ENCODE peak calls at places on chromosomes 7 and 10, in five cellular contexts. M, S, X, C and P are unnamed samples. For H3K4me1, the result is how much of the 10 kb centered on the place peaks cover.

GRCh38 chr7:17679427-17679826 is 260.9 kb downstream of the SNX13 start:
- DNase-seq in M (no peak), X (no peak), S (peak), C (peak), P (no peak)

GRCh38 chr7:52747817-52748216 is 287.6 kb upstream of the POM121L12 start:
- DNase-seq in C (no peak), S (no peak), X (no peak), M (no peak), P (no peak)

GRCh38 chr7:117251687-117252086 is 71.2 kb downstream of the WNT2 start:
- DNase-seq in S (no peak), X (no peak), M (no peak), C (no peak), P (no peak)

GRCh38 chr7:143279186-143280098 is 5.3 kb upstream of the TMEM139 start:
- DNase-seq in S (no peak), M (no peak), X (no peak), C (peak), P (peak)

GRCh38 chr10:90227259-90227658 is 525.9 kb downstream of the KIF20B start:
- DNase-seq in X (peak), C (no peak), S (no peak), M (no peak), P (no peak)

GRCh38 chr10:6154566-6154965 is 48.2 kb upstream of the PFKFB3 start:
- DNase-seq in C (no peak), S (no peak), M (no peak), X (no peak), P (no peak)

GRCh38 chr7:112868609-112869008 is 78.4 kb upstream of the TMEM168 start:
- DNase-seq in C (no peak), S (no peak), X (no peak), M (no peak), P (no peak)

GRCh38 chr10:62024026-62024701 is 122.7 kb downstream of the ARID5B start:
- DNase-seq in C (no peak), S (no peak), M (no peak), X (no peak), P (no peak)

GRCh38 chr7:16851829-16852228 is 30.0 kb downstream of the AGR3 start:
- DNase-seq in S (no peak), X (no peak), C (peak), M (peak), P (no peak)

GRCh38 chr10:45001382-45002148 is 842 bp downstream of the ZNF22 start:
- DNase-seq in S (peak), C (peak), M (peak), X (peak), P (peak)

GRCh38 chr7:47572101-47572460 is 9.8 kb downstream of the TNS3 start:
- DNase-seq in C (no peak), M (peak), X (no peak), S (no peak), P (no peak)

GRCh38 chr7:39621261-39621660 is 2.1 kb upstream of the RALA start:
- DNase-seq in C (no peak), S (no peak), M (no peak), X (no peak), P (no peak)

GRCh38 chr7:73831656-73832579 is 1.1 kb downstream of the CLDN4 start:
- DNase-seq in C (peak), M (peak), X (no peak), S (no peak), P (peak)

GRCh38 chr7:95478139-95479037 is 7.4 kb upstream of the ASB4 start:
- DNase-seq in X (no peak), C (peak), M (peak), S (no peak), P (peak)

GRCh38 chr10:53716156-53716555 is 943.6 kb upstream of the MBL2 start:
- DNase-seq in C (no peak), X (no peak), M (no peak), S (no peak), P (no peak)

GRCh38 chr7:5557920-5558401 is 134.3 kb upstream of the TNRC18 start:
- DNase-seq in X (no peak), C (peak), M (peak), S (peak), P (no peak)

GRCh38 chr7:112205348-112206237 is 606 bp downstream of the DOCK4 start:
- DNase-seq in S (peak), M (peak), C (peak), X (peak), P (peak)

GRCh38 chr10:3825244-3825643 is 40.2 kb upstream of the KLF6 start:
- DNase-seq in C (peak), S (peak), M (no peak), X (no peak), P (peak)

GRCh38 chr10:12587408-12587807 is 238.1 kb downstream of the CAMK1D start:
- DNase-seq in X (no peak), C (no peak), S (no peak), M (no peak), P (no peak)

GRCh38 chr10:77849039-77849664 is 77.4 kb downstream of the DLG5 start:
- DNase-seq in M (no peak), X (no peak), C (no peak), S (no peak), P (peak)

GRCh38 chr7:106756884-106757283 is 95.9 kb upstream of the CCDC71L start:
- DNase-seq in X (no peak), M (no peak), C (no peak), S (no peak), P (no peak)

GRCh38 chr10:33735463-33735862 is 401.0 kb upstream of the NRP1 start:
- DNase-seq in M (no peak), S (no peak), C (no peak), X (no peak), P (no peak)

GRCh38 chr7:43585521-43585920 is 2.6 kb downstream of the STK17A start:
- DNase-seq in M (no peak), X (no peak), S (no peak), C (no peak), P (no peak)

GRCh38 chr7:37352251-37352650 is 96.4 kb downstream of the ELMO1 start:
- DNase-seq in X (no peak), C (no peak), S (no peak), M (no peak), P (no peak)

GRCh38 chr7:37353949-37354660 is 94.6 kb downstream of the ELMO1 start:
- DNase-seq in X (no peak), C (no peak), S (no peak), M (no peak), P (no peak)

GRCh38 chr7:37357277-37357996 is 91.2 kb downstream of the ELMO1 start:
- DNase-seq in C (no peak), M (no peak), S (no peak), X (no peak), P (no peak)

GRCh38 chr7:37352974-37353948 is 95.4 kb downstream of the ELMO1 start:
- DNase-seq in S (no peak), X (peak), C (peak), M (peak), P (peak)

DNA sequence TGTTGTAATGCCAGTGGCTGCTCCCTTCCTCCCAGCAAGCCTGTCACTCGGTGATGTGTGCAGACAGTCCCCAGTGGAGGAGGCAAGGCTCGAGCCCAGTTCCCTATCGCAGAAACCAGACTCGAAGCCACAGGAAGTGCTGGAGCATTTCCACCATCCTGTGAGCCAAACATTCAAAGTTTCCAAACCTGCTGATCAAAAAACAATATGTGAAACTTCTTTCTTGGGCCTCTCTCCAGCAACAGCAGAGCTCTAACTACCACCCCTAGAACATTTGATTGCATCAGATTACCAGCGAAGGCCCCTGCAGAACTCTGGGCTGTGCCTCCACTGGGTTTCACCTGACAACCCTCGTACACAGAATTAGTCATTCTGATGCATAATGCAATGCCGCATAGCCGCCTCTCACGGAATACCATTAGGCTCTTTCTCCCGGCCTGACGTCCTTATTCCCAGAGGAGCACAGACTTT is 94.0 kb downstream of the ELMO1 start:
- DNase-seq in X (no peak), M (peak), C (peak), S (peak), P (no peak)
- TF ChIP-seq CTCF in X (no peak), M (no peak), C (no peak), S (no peak), P (no peak)

GRCh38 chr7:150568714-150569113 is 1.5 kb downstream of the GIMAP4 start:
- DNase-seq in X (no peak), S (no peak), C (no peak), M (no peak), P (no peak)
- H3K4me1 ChIP-seq in X (under half), S (under half), C (under half), M (under half), P (under half)

DNA sequence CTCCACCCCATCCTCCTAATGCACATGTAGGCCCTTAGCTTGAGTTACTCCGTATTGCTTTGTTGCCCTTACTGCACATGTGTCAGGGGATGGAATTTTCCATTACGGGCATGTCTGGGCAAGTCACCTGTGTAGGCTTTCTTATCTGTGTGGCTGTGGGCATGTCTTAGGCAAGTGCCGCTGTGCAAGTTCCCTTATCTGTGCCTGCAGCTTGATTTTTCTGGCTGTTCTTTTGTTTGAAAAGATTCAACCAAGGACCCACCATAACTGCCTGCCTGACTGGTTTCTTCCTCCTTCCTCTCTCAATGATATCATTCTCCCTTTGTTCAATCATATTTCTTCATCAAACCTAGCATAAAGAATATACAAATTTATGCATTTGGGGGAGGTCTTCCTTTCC is 88.5 kb downstream of the AKR1D1 start:
- DNase-seq in M (no peak), S (no peak), X (no peak), C (no peak), P (peak)
- H3K4me3 ChIP-seq in M (no peak), S (no peak), X (no peak), C (no peak), P (no peak)

GRCh38 chr7:29309041-29309860 is 114.7 kb downstream of the CHN2 start:
- DNase-seq in S (no peak), X (peak), C (no peak), M (no peak), P (peak)
- TF ChIP-seq CTCF in S (no peak), X (peak), C (no peak), M (no peak), P (peak)

GRCh38 chr10:24157567-24157966 is 51.4 kb upstream of the KIAA1217 start:
- DNase-seq in M (no peak), X (no peak), C (no peak), S (no peak), P (no peak)
- H3K4me1 ChIP-seq in M (under half), X (under half), C (under half), S (under half), P (under half)

DNA sequence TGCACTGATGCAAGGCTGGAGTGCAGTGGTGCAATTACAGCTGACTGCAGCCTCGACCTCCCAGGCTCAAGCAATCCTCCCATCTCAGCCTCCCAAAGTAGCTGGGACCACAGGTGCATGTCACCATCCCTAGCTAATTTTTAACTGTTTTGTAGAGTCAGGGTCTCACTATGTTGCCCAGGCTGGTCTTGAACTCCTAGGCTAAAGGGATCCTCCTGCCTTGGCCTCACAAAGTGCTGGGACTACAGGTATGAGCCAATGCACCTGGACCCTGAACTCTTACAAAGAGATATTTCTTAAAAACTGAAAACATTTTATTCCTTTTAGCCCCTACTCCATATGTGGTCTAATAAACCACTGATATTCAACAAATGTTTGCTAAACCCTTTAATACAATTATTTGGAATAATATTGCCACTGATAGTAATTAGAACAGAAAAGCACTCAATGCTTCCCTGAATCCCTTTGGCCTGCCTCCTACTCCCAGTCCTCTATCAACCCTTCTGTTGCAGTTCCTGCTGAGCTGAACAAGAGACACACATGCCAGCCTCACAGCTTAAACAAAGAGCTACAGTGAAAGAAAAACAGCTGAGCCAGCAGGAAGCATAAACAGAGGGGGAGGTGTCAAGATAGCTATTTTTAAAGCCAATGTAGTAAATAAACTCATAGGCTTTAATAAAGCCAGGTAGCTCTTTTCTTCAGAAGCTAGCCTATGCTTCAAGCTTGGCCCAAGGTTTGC is 7.0 kb upstream of the GNAI1 start:
- DNase-seq in M (no peak), C (peak), X (no peak), S (no peak), P (no peak)
- H3K4me3 ChIP-seq in M (no peak), C (no peak), X (no peak), S (no peak), P (no peak)

GRCh38 chr7:26074919-26075318 is 77.1 kb upstream of the NFE2L3 start:
- DNase-seq in X (no peak), S (no peak), C (no peak), M (no peak), P (no peak)

GRCh38 chr7:26065652-26066051 is 86.3 kb upstream of the NFE2L3 start:
- DNase-seq in S (no peak), M (no peak), X (no peak), C (no peak), P (no peak)

GRCh38 chr7:26073041-26073440 is 79.0 kb upstream of the NFE2L3 start:
- DNase-seq in M (no peak), S (no peak), X (no peak), C (no peak), P (no peak)

GRCh38 chr7:26066736-26067135 is 85.3 kb upstream of the NFE2L3 start:
- DNase-seq in M (no peak), S (no peak), X (no peak), C (no peak), P (no peak)

GRCh38 chr7:26070290-26070689 is 81.7 kb upstream of the NFE2L3 start:
- DNase-seq in C (no peak), S (no peak), X (no peak), M (no peak), P (no peak)
- TF ChIP-seq CTCF in C (no peak), S (no peak), X (no peak), M (no peak), P (no peak)

DNA sequence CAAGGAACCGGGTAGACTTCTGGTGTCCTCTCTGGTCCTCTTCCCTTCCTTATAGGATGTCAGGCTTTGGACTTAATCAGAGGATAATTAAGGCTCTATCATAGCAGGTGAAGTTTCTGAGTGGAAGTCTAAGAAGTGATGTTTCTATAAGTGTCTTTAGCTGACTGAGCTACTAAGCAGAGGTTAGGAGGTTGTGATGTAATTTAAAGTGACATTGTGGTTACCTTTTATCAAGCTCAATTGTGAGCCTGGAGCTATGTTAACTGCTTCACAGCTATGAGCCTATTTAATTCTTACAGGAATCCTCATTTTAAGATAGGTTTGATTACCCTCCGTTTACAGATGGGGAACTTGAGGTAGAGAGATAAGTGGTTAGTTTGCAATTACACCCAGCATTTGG is 365.1 kb downstream of the AUTS2 start:
- DNase-seq in C (no peak), X (no peak), M (no peak), S (no peak), P (no peak)
- H3K4me1 ChIP-seq in C (under half), X (under half), M (under half), S (under half), P (under half)

GRCh38 chr7:158448701-158449100 is 138.9 kb downstream of the PTPRN2 start:
- DNase-seq in M (no peak), X (no peak), C (no peak), S (no peak), P (no peak)

GRCh38 chr7:158446281-158446680 is 141.3 kb downstream of the PTPRN2 start:
- DNase-seq in S (no peak), C (no peak), X (no peak), M (no peak), P (no peak)

GRCh38 chr7:158449266-158449665 is 138.4 kb downstream of the PTPRN2 start:
- DNase-seq in S (no peak), X (no peak), M (no peak), C (no peak), P (no peak)

GRCh38 chr7:158446706-158447105 is 140.9 kb downstream of the PTPRN2 start:
- DNase-seq in X (no peak), C (no peak), S (no peak), M (no peak), P (no peak)

DNA sequence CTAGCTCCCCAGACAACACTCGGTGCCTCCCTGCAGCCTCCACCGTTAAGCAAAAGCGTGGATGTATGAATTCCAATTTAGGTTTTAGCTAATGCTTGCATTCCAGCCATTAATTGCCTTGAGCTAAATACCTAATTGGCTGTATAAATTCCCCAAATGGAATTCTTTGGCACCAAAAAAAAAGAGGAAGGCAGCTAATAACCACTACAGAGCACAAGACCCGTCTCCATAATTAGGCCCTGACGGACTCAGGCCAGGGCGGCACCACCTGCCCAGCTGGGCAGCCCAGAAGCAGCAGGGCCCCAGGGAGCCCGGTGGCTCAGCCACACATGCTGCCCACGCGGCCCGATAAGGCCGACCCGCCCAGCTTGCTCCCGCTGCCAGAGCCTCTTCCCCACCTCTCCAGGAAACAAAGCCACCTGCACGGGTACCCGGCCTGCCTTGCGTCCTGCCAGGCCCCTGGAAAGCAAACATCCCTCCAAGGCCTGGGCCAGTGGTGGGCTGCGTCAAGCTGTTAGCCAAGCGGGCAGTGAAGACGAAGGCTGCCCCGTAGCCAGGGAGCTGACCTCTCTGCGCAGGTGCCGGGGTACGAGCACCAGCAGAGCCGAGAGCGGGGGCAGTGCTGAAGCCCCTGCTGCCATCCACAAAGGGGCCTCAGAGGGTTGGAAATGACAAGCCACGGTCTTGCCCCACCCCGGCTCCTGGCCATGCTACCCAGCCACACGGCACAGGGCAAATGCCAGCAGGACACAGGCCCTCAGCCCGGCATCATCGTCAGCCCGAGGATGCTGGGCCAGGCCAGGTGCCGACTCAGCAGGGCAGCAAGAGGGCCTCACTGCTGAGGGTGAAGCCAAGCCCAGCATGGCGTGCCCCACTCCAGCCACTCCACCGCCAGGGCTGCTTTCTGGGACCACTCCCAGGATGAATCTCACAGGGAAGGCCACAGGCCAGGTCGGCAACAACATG is 140.1 kb downstream of the PTPRN2 start:
- DNase-seq in M (no peak), X (no peak), S (no peak), C (peak), P (peak)
- H3K4me3 ChIP-seq in M (no peak), X (no peak), S (no peak), C (no peak), P (no peak)

GRCh38 chr7:151552352-151553028 is 32.8 kb upstream of the RHEB start:
- DNase-seq in M (peak), X (no peak), C (peak), S (no peak), P (no peak)
- TF ChIP-seq CTCF in M (no peak), X (no peak), C (peak), S (no peak), P (no peak)